ENCODE peak calls at places on chromosomes 2 and 18, in six cellular contexts. One of them, this sample, is unnamed.

GRCh38 chr2:238345286-238345968 is 25.1 kb downstream of the TRAF3IP1 start:
- DNase-seq in heart right ventricle: peak
- DNase-seq in right atrium auricular region: no peak
- DNase-seq in nephron progenitor cell: no peak
- DNase-seq in cardiac fibroblast: no peak
- DNase-seq in Calu3: no peak
- DNase-seq in this sample: no peak

GRCh38 chr2:96839288-96839874 is 4.4 kb downstream of the ANKRD23 start:
- DNase-seq in right atrium auricular region: no peak
- DNase-seq in heart right ventricle: peak
- DNase-seq in cardiac fibroblast: no peak
- DNase-seq in Calu3: no peak
- DNase-seq in nephron progenitor cell: no peak
- DNase-seq in this sample: peak

GRCh38 chr2:240138275-240138984 is 2.0 kb downstream of the OTOS start:
- DNase-seq in nephron progenitor cell: no peak
- DNase-seq in Calu3: peak
- DNase-seq in heart right ventricle: no peak
- DNase-seq in cardiac fibroblast: peak
- DNase-seq in right atrium auricular region: no peak
- DNase-seq in this sample: peak

GRCh38 chr2:198706683-198707082 is 751.1 kb downstream of the SATB2 start:
- DNase-seq in right atrium auricular region: no peak
- DNase-seq in Calu3: no peak
- DNase-seq in cardiac fibroblast: no peak
- DNase-seq in nephron progenitor cell: no peak
- DNase-seq in heart right ventricle: no peak
- DNase-seq in this sample: no peak

GRCh38 chr18:45248240-45248903 is 366.9 kb upstream of the SLC14A2 start:
- DNase-seq in nephron progenitor cell: no peak
- DNase-seq in right atrium auricular region: peak
- DNase-seq in cardiac fibroblast: peak
- DNase-seq in Calu3: no peak
- DNase-seq in heart right ventricle: no peak
- DNase-seq in this sample: no peak

GRCh38 chr2:95333888-95334338 is 36.8 kb downstream of the KCNIP3 start:
- DNase-seq in right atrium auricular region: no peak
- DNase-seq in nephron progenitor cell: peak
- DNase-seq in Calu3: peak
- DNase-seq in heart right ventricle: peak
- DNase-seq in cardiac fibroblast: peak
- DNase-seq in this sample: peak

GRCh38 chr18:9824474-9824832 is 61.3 kb upstream of the TXNDC2 start:
- DNase-seq in Calu3: no peak
- DNase-seq in right atrium auricular region: peak
- DNase-seq in cardiac fibroblast: peak
- DNase-seq in nephron progenitor cell: no peak
- DNase-seq in heart right ventricle: no peak
- DNase-seq in this sample: no peak

GRCh38 chr18:5159080-5159479 is 38.0 kb downstream of the AKAIN1 start:
- DNase-seq in Calu3: no peak
- DNase-seq in cardiac fibroblast: no peak
- DNase-seq in right atrium auricular region: no peak
- DNase-seq in heart right ventricle: no peak
- DNase-seq in nephron progenitor cell: no peak
- DNase-seq in this sample: no peak

GRCh38 chr2:191818725-191819333 is 28.1 kb downstream of the CAVIN2 start:
- DNase-seq in nephron progenitor cell: no peak
- DNase-seq in Calu3: no peak
- DNase-seq in right atrium auricular region: no peak
- DNase-seq in cardiac fibroblast: peak
- DNase-seq in heart right ventricle: no peak
- DNase-seq in this sample: no peak

GRCh38 chr2:58834404-58834803 is 593.3 kb upstream of the FANCL start:
- DNase-seq in cardiac fibroblast: peak
- DNase-seq in heart right ventricle: peak
- DNase-seq in nephron progenitor cell: peak
- DNase-seq in Calu3: peak
- DNase-seq in right atrium auricular region: no peak
- DNase-seq in this sample: no peak

GRCh38 chr2:16003152-16003551 is 62.8 kb downstream of the MYCN start:
- DNase-seq in nephron progenitor cell: no peak
- DNase-seq in heart right ventricle: no peak
- DNase-seq in Calu3: no peak
- DNase-seq in cardiac fibroblast: no peak
- DNase-seq in right atrium auricular region: no peak
- DNase-seq in this sample: no peak

GRCh38 chr2:60439219-60439974 is 114.1 kb downstream of the BCL11A start:
- DNase-seq in nephron progenitor cell: peak
- DNase-seq in heart right ventricle: peak
- DNase-seq in right atrium auricular region: no peak
- DNase-seq in cardiac fibroblast: no peak
- DNase-seq in Calu3: peak
- DNase-seq in this sample: peak

GRCh38 chr2:49616800-49617199 is 462.5 kb upstream of the FSHR start:
- DNase-seq in heart right ventricle: no peak
- DNase-seq in nephron progenitor cell: peak
- DNase-seq in cardiac fibroblast: peak
- DNase-seq in Calu3: peak
- DNase-seq in right atrium auricular region: no peak
- DNase-seq in this sample: no peak

GRCh38 chr2:147348886-147349285 is 495.9 kb upstream of the ACVR2A start:
- DNase-seq in heart right ventricle: no peak
- DNase-seq in cardiac fibroblast: no peak
- DNase-seq in nephron progenitor cell: no peak
- DNase-seq in right atrium auricular region: no peak
- DNase-seq in Calu3: no peak
- DNase-seq in this sample: peak

GRCh38 chr2:46448656-46449055 is 30.7 kb upstream of the TMEM247 start:
- DNase-seq in cardiac fibroblast: no peak
- DNase-seq in nephron progenitor cell: no peak
- DNase-seq in right atrium auricular region: no peak
- DNase-seq in heart right ventricle: no peak
- DNase-seq in Calu3: no peak
- DNase-seq in this sample: no peak

GRCh38 chr2:20093263-20094141 is 42.1 kb upstream of the LAPTM4A start:
- DNase-seq in right atrium auricular region: no peak
- DNase-seq in heart right ventricle: peak
- DNase-seq in Calu3: peak
- DNase-seq in nephron progenitor cell: peak
- DNase-seq in cardiac fibroblast: peak
- DNase-seq in this sample: no peak

GRCh38 chr2:3434005-3434404 is 54.5 kb downstream of the TRAPPC12 start:
- DNase-seq in Calu3: no peak
- DNase-seq in nephron progenitor cell: no peak
- DNase-seq in cardiac fibroblast: no peak
- DNase-seq in right atrium auricular region: no peak
- DNase-seq in heart right ventricle: no peak
- DNase-seq in this sample: no peak

GRCh38 chr2:118457956-118458355 is 369.7 kb downstream of the INSIG2 start:
- DNase-seq in heart right ventricle: no peak
- DNase-seq in cardiac fibroblast: no peak
- DNase-seq in nephron progenitor cell: no peak
- DNase-seq in right atrium auricular region: no peak
- DNase-seq in Calu3: no peak
- DNase-seq in this sample: no peak

GRCh38 chr2:118460425-118460824 is 372.2 kb downstream of the INSIG2 start:
- DNase-seq in right atrium auricular region: no peak
- DNase-seq in cardiac fibroblast: no peak
- DNase-seq in Calu3: no peak
- DNase-seq in nephron progenitor cell: no peak
- DNase-seq in heart right ventricle: no peak
- DNase-seq in this sample: no peak

GRCh38 chr2:118464546-118464945 is 376.3 kb downstream of the INSIG2 start:
- DNase-seq in nephron progenitor cell: no peak
- DNase-seq in Calu3: no peak
- DNase-seq in heart right ventricle: no peak
- DNase-seq in right atrium auricular region: no peak
- DNase-seq in cardiac fibroblast: no peak
- DNase-seq in this sample: no peak

GRCh38 chr2:118459425-118459824 is 371.2 kb downstream of the INSIG2 start:
- DNase-seq in cardiac fibroblast: no peak
- DNase-seq in Calu3: no peak
- DNase-seq in heart right ventricle: no peak
- DNase-seq in nephron progenitor cell: no peak
- DNase-seq in right atrium auricular region: no peak
- DNase-seq in this sample: no peak
- TF ChIP-seq CTCF in cardiac fibroblast: no peak
- TF ChIP-seq CTCF in Calu3: no peak
- TF ChIP-seq CTCF in heart right ventricle: no peak
- TF ChIP-seq CTCF in nephron progenitor cell: no peak
- TF ChIP-seq CTCF in right atrium auricular region: no peak
- TF ChIP-seq CTCF in this sample: no peak

GRCh38 chr2:99088017-99088416 is 53.5 kb upstream of the C2orf15 start:
- DNase-seq in right atrium auricular region: no peak
- DNase-seq in cardiac fibroblast: no peak
- DNase-seq in Calu3: no peak
- DNase-seq in nephron progenitor cell: no peak
- DNase-seq in heart right ventricle: no peak
- DNase-seq in this sample: no peak

GRCh38 chr2:99084256-99084655 is 57.3 kb upstream of the C2orf15 start:
- DNase-seq in right atrium auricular region: no peak
- DNase-seq in nephron progenitor cell: no peak
- DNase-seq in heart right ventricle: no peak
- DNase-seq in cardiac fibroblast: no peak
- DNase-seq in Calu3: no peak
- DNase-seq in this sample: no peak

GRCh38 chr2:99086385-99086784 is 55.1 kb upstream of the C2orf15 start:
- DNase-seq in Calu3: no peak
- DNase-seq in nephron progenitor cell: no peak
- DNase-seq in right atrium auricular region: no peak
- DNase-seq in heart right ventricle: no peak
- DNase-seq in cardiac fibroblast: no peak
- DNase-seq in this sample: no peak

GRCh38 chr2:99081886-99082285 is 59.6 kb upstream of the C2orf15 start:
- DNase-seq in Calu3: no peak
- DNase-seq in cardiac fibroblast: no peak
- DNase-seq in heart right ventricle: no peak
- DNase-seq in right atrium auricular region: no peak
- DNase-seq in nephron progenitor cell: no peak
- DNase-seq in this sample: no peak

DNA sequence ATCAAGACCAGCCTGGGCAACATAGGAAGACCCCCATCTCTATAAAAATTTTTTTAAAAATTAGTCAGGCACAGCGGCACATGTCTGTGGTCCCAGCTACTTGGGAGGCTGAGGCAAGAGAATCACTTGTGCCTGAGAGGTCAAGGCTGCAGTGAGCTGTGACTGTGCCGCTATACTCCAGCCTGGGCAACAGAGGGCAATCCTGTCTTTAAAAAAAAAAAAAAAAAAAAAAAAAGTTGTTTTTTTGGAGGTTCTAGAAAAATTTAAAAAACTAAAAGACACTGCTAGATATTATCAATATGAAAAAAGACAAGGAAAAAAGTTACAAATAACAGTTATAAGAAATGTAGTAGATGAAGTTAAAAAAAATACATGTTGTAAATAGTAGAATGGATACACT is 56.1 kb upstream of the C2orf15 start:
- DNase-seq in cardiac fibroblast: peak
- DNase-seq in nephron progenitor cell: peak
- DNase-seq in Calu3: no peak
- DNase-seq in heart right ventricle: no peak
- DNase-seq in right atrium auricular region: no peak
- DNase-seq in this sample: no peak
- TF ChIP-seq CTCF in cardiac fibroblast: peak
- TF ChIP-seq CTCF in nephron progenitor cell: no peak
- TF ChIP-seq CTCF in Calu3: peak
- TF ChIP-seq CTCF in heart right ventricle: no peak
- TF ChIP-seq CTCF in right atrium auricular region: no peak
- TF ChIP-seq CTCF in this sample: peak

GRCh38 chr2:105454801-105455485 is 56.1 kb upstream of the FHL2 start:
- DNase-seq in nephron progenitor cell: no peak
- DNase-seq in Calu3: peak
- DNase-seq in cardiac fibroblast: peak
- DNase-seq in heart right ventricle: no peak
- DNase-seq in right atrium auricular region: no peak
- DNase-seq in this sample: peak
- TF ChIP-seq CTCF in nephron progenitor cell: no peak
- TF ChIP-seq CTCF in Calu3: peak
- TF ChIP-seq CTCF in cardiac fibroblast: peak
- TF ChIP-seq CTCF in heart right ventricle: no peak
- TF ChIP-seq CTCF in right atrium auricular region: no peak
- TF ChIP-seq CTCF in this sample: no peak

GRCh38 chr18:65936678-65937077 is 185.9 kb downstream of the CDH7 start:
- DNase-seq in right atrium auricular region: no peak
- DNase-seq in nephron progenitor cell: no peak
- DNase-seq in heart right ventricle: no peak
- DNase-seq in Calu3: no peak
- DNase-seq in cardiac fibroblast: no peak
- DNase-seq in this sample: no peak

GRCh38 chr18:65942103-65942502 is 191.3 kb downstream of the CDH7 start:
- DNase-seq in Calu3: no peak
- DNase-seq in cardiac fibroblast: no peak
- DNase-seq in heart right ventricle: no peak
- DNase-seq in right atrium auricular region: no peak
- DNase-seq in nephron progenitor cell: no peak
- DNase-seq in this sample: no peak

GRCh38 chr18:65941482-65941881 is 190.7 kb downstream of the CDH7 start:
- DNase-seq in Calu3: no peak
- DNase-seq in nephron progenitor cell: no peak
- DNase-seq in right atrium auricular region: no peak
- DNase-seq in heart right ventricle: no peak
- DNase-seq in cardiac fibroblast: no peak
- DNase-seq in this sample: no peak

GRCh38 chr18:65937180-65937579 is 186.4 kb downstream of the CDH7 start:
- DNase-seq in heart right ventricle: no peak
- DNase-seq in nephron progenitor cell: no peak
- DNase-seq in right atrium auricular region: no peak
- DNase-seq in cardiac fibroblast: no peak
- DNase-seq in Calu3: no peak
- DNase-seq in this sample: no peak

DNA sequence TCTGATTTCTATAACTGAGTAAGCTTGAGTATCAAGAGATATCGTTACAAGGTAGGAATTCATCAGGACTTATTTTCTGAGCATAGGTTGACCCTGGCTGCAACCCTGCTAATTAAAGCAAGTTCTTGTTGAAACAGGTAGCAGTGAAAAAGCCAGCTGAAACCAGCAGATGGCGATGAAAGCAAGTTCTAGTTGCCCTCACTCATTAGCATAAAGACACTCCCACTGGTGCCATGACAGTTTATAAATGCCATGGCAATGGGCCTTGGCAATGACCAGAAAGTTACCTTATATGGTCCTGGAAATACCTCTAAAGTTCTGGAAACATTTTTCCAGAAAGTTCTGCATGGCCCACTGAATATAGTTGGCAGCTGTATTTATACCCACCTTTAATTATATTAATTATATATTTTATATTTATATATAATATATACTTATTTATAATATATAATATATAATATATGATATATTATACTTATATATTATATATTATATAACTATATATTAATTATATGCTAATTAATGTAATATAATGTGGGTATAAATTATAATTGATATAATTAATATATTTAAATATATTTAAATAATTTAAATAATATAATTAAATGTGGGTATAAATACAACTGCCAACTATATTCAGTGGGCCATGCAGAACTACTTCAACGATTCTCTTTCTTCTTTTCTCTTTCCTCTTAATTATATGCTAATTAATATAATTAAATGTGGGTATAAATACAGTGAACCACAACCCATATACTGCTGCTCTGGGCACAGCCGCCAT is 188.0 kb downstream of the CDH7 start:
- DNase-seq in nephron progenitor cell: peak
- DNase-seq in heart right ventricle: no peak
- DNase-seq in cardiac fibroblast: peak
- DNase-seq in right atrium auricular region: no peak
- DNase-seq in Calu3: peak
- DNase-seq in this sample: no peak
- TF ChIP-seq CTCF in nephron progenitor cell: peak
- TF ChIP-seq CTCF in heart right ventricle: no peak
- TF ChIP-seq CTCF in cardiac fibroblast: peak
- TF ChIP-seq CTCF in right atrium auricular region: no peak
- TF ChIP-seq CTCF in Calu3: no peak
- TF ChIP-seq CTCF in this sample: no peak